ENCODE peak calls at places on chromosomes 3 and 15, in nine cellular contexts. J, B, S, Q, O, I, N, K and G are unnamed samples.

GRCh38 chr3:11134794-11135193 is 19.5 kb upstream of the HRH1 start:
- DNase-seq in J (no peak), B (no peak), S (no peak), Q (no peak), O (no peak), I (no peak), N (no peak), K (no peak), G (no peak)

GRCh38 chr3:126208618-126209256 is 28.4 kb upstream of the ALDH1L1 start:
- DNase-seq in J (no peak), B (no peak), S (no peak), Q (no peak), O (no peak), I (peak), N (no peak), K (no peak), G (no peak)

GRCh38 chr3:78659386-78659987 is 1108.3 kb downstream of the ROBO1 start:
- DNase-seq in J (peak), B (peak), S (no peak), Q (peak), O (peak), I (no peak), N (no peak), K (no peak), G (peak)

GRCh38 chr3:26460975-26461374 is 161.6 kb upstream of the LRRC3B start:
- DNase-seq in J (no peak), B (no peak), S (no peak), Q (no peak), O (no peak), I (no peak), N (peak), K (no peak), G (no peak)

GRCh38 chr3:71681224-71681668 is 44.0 kb downstream of the EIF4E3 start:
- DNase-seq in J (peak), B (peak), S (peak), Q (peak), O (peak), I (peak), N (no peak), K (peak), G (peak)

GRCh38 chr3:119776304-119776703 is 5.6 kb upstream of the NR1I2 start:
- DNase-seq in J (no peak), B (no peak), S (no peak), Q (no peak), O (no peak), I (no peak), N (no peak), K (no peak), G (no peak)

GRCh38 chr3:132803889-132804288 is 81.7 kb upstream of the NPHP3 start:
- DNase-seq in J (no peak), B (no peak), S (peak), Q (no peak), O (peak), I (no peak), N (no peak), K (no peak), G (no peak)

GRCh38 chr15:63425426-63425825 is 43.8 kb upstream of the CA12 start:
- DNase-seq in J (no peak), B (no peak), S (no peak), Q (no peak), O (no peak), I (no peak), N (no peak), K (no peak), G (no peak)

GRCh38 chr3:123876858-123877257 is 7.3 kb downstream of the MYLK start:
- DNase-seq in J (no peak), B (no peak), S (no peak), Q (no peak), O (no peak), I (no peak), N (no peak), K (no peak), G (no peak)

GRCh38 chr3:13768453-13768852 is 111.4 kb downstream of the WNT7A start:
- DNase-seq in J (no peak), B (no peak), S (no peak), Q (no peak), O (no peak), I (no peak), N (no peak), K (peak), G (no peak)

GRCh38 chr3:23808525-23808924 is 2.8 kb downstream of the UBE2E1 start:
- DNase-seq in J (no peak), B (no peak), S (no peak), Q (peak), O (no peak), I (no peak), N (no peak), K (no peak), G (peak)

GRCh38 chr15:87033056-87033455 is 953.4 kb downstream of the AGBL1 start:
- DNase-seq in J (no peak), B (no peak), S (no peak), Q (no peak), O (peak), I (no peak), N (no peak), K (no peak), G (no peak)

GRCh38 chr3:126419151-126419703 is 24.5 kb downstream of the CFAP100 start:
- DNase-seq in J (no peak), B (no peak), S (no peak), Q (no peak), O (no peak), I (peak), N (no peak), K (no peak), G (no peak)

GRCh38 chr3:41199866-41200668 is 762 bp downstream of the CTNNB1 start:
- DNase-seq in J (peak), B (peak), S (peak), Q (peak), O (peak), I (peak), N (no peak), K (no peak), G (peak)

GRCh38 chr3:53229606-53230005 is 26.2 kb downstream of the TKT start:
- DNase-seq in J (no peak), B (no peak), S (no peak), Q (no peak), O (no peak), I (peak), N (no peak), K (no peak), G (no peak)

GRCh38 chr3:53230789-53231188 is 25.0 kb downstream of the TKT start:
- DNase-seq in J (no peak), B (no peak), S (peak), Q (peak), O (no peak), I (peak), N (no peak), K (peak), G (no peak)

GRCh38 chr3:53232641-53233377 is 23.0 kb downstream of the TKT start:
- DNase-seq in J (no peak), B (no peak), S (no peak), Q (peak), O (no peak), I (no peak), N (no peak), K (peak), G (no peak)

GRCh38 chr3:53230041-53230621 is 25.7 kb downstream of the TKT start:
- DNase-seq in J (no peak), B (no peak), S (peak), Q (peak), O (no peak), I (no peak), N (no peak), K (peak), G (no peak)

DNA sequence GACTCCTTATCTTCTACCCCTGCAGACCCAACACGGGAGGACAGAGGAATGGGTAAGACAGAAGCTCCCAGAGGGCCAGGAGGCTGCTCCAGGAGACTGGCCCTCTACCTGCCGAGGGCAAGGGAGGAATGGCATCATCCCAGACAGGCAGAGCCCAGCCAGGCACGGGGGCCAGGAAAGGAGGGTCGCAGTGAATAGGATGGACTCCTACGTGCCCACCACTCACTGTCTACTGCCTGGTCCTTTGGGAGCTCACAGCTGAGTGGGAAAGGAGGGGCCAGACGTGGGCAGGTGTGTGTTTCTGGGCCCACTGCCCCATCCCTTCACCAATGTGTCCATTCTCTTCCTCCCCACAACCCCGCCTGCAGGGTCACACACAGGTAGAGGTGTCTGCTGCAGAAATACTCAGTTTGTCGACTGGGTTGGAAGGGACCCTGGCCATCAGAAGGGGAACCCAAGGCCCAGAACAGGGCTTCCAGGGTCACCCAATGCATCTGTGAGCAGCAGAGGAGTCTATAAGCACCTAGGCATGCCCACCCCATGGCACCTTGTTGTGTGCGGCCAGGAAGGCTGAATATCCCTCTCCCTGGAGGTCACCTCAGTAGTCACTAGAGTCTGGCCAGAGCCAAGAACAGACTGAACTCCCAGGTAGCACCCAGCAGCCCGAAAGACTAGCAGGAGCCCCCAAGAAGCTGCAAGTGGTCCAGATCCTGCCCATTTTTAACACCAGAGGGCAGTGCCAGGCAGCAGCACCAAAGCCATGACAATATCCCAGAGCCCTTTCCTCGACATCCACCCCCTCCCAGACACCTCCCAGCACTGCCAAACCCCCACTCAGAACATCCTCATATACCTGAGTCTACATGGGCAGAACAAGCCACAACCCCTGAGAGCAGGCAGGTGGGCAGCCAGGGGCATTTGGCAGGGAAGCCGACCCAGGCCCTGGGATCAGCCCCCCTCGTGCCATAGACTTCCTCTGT is 24.0 kb downstream of the TKT start:
- DNase-seq in J (no peak), B (no peak), S (no peak), Q (peak), O (no peak), I (peak), N (no peak), K (peak), G (no peak)
- TF ChIP-seq CTCF in J (no peak), B (no peak), S (peak), Q (no peak), O (peak), I (no peak), N (peak), K (no peak), G (no peak)

GRCh38 chr15:84981054-84981710 is 474 bp upstream of the PDE8A start:
- DNase-seq in J (peak), B (peak), S (peak), Q (peak), O (peak), I (peak), N (peak), K (peak), G (peak)
- TF ChIP-seq CTCF in J (no peak), B (no peak), S (peak), Q (peak), O (peak), I (peak), N (peak), K (peak), G (no peak)

GRCh38 chr3:74883690-74884089 is 269.2 kb upstream of the CNTN3 start:
- DNase-seq in J (no peak), B (no peak), S (peak), Q (no peak), O (peak), I (no peak), N (no peak), K (no peak), G (no peak)
- TF ChIP-seq CTCF in J (peak), B (no peak), S (peak), Q (no peak), O (peak), I (no peak), N (peak), K (no peak), G (peak)

DNA sequence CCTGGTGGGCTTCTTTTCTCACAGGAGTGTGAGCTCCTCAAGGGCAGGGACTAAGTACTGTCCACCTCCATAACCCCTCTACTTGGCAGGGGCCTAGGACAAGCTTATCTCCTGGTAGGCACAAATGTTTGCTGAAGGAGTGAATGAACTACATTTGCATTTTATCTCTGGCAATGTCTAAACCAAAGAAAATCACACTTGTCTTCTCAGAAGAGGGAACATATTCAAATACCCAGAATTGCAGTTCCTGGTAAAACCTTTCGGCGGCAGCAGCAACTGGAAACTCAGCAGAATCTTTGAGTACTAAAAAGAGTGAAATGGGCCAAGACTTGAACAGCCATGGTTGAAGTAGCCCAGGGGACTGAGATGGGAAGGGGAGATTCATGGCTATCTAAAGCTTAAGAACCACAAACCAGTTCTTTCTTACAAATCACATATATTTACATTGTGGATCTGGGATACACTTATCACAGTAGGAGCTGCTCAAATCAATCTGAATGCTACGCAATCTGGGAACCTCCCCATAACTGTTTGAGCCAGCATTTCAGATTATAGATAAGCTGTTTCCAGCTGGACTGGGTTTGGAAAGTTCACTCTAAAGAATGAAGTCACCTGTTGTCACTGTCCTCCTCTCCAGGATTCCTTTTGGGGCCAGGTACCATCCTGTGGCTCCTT is 18.7 kb upstream of the PTPN9 start:
- DNase-seq in J (no peak), B (peak), S (peak), Q (no peak), O (peak), I (no peak), N (peak), K (no peak), G (no peak)
- TF ChIP-seq CTCF in J (peak), B (peak), S (peak), Q (peak), O (peak), I (peak), N (peak), K (peak), G (no peak)

GRCh38 chr3:37254316-37254715 is 79.9 kb upstream of the LRRFIP2 start:
- DNase-seq in J (no peak), B (no peak), S (no peak), Q (no peak), O (no peak), I (no peak), N (no peak), K (no peak), G (no peak)

GRCh38 chr3:37257581-37257980 is 83.2 kb upstream of the LRRFIP2 start:
- DNase-seq in J (no peak), B (no peak), S (no peak), Q (no peak), O (no peak), I (no peak), N (no peak), K (no peak), G (no peak)

GRCh38 chr3:37255990-37256308 is 81.6 kb upstream of the LRRFIP2 start:
- DNase-seq in J (no peak), B (no peak), S (no peak), Q (no peak), O (no peak), I (no peak), N (no peak), K (no peak), G (no peak)

GRCh38 chr3:37259291-37259690 is 84.9 kb upstream of the LRRFIP2 start:
- DNase-seq in J (no peak), B (no peak), S (no peak), Q (no peak), O (no peak), I (no peak), N (no peak), K (no peak), G (no peak)

GRCh38 chr3:37256447-37256846 is 82.1 kb upstream of the LRRFIP2 start:
- DNase-seq in J (no peak), B (no peak), S (no peak), Q (no peak), O (peak), I (no peak), N (no peak), K (no peak), G (no peak)
- TF ChIP-seq CTCF in J (no peak), B (no peak), S (peak), Q (peak), O (peak), I (no peak), N (no peak), K (no peak), G (no peak)